ENCODE peak calls at places on chromosomes 11 and 22, in five cellular contexts. T is HepG2; P is CD8-positive, alpha-beta memory T cell; X is CD4-positive, CD25-positive, alpha-beta regulatory T cell; M is pancreas. E is an unnamed sample. For H3K36me3, the result is how much of the 10 kb centered on the place peaks cover.

GRCh38 chr11:16881074-16881709 is 133.0 kb downstream of the PLEKHA7 start:
- DNase-seq in T (no peak), P (no peak), X (no peak), M (peak), E (no peak)

GRCh38 chr22:17729561-17729960 is 44.7 kb downstream of the BID start:
- DNase-seq in T (no peak), P (no peak), X (no peak), M (no peak), E (no peak)

GRCh38 chr11:73470036-73470624 is 93.9 kb downstream of the RELT start:
- DNase-seq in T (no peak), P (no peak), X (no peak), M (no peak), E (no peak)

GRCh38 chr11:122634507-122634906 is 21.0 kb upstream of the UBASH3B start:
- DNase-seq in T (no peak), P (no peak), X (no peak), M (no peak), E (no peak)

GRCh38 chr22:37476389-37477329 is 9.5 kb downstream of the MFNG start:
- DNase-seq in T (no peak), P (no peak), X (no peak), M (no peak), E (no peak)

GRCh38 chr11:97938789-97939188 is 1082.0 kb upstream of the CNTN5 start:
- DNase-seq in T (no peak), P (no peak), X (no peak), M (no peak), E (no peak)

GRCh38 chr11:16861867-16862266 is 123.4 kb downstream of the C11orf58 start:
- DNase-seq in T (no peak), P (no peak), X (no peak), M (no peak), E (no peak)

GRCh38 chr22:49547751-49548239 is 279.9 kb downstream of the BRD1 start:
- DNase-seq in T (no peak), P (no peak), X (no peak), M (no peak), E (peak)

GRCh38 chr11:35563413-35564245 is 38.2 kb upstream of the PAMR1 start:
- DNase-seq in T (no peak), P (no peak), X (no peak), M (no peak), E (no peak)

GRCh38 chr11:62273789-62274275 is 3.9 kb downstream of the SCGB2A2 start:
- DNase-seq in T (peak), P (no peak), X (no peak), M (no peak), E (no peak)

GRCh38 chr22:40400173-40400572 is 29.8 kb downstream of the SGSM3 start:
- DNase-seq in T (no peak), P (no peak), X (peak), M (no peak), E (peak)

GRCh38 chr22:40635008-40635939 is 1.2 kb downstream of the MRTFA start:
- DNase-seq in T (no peak), P (no peak), X (no peak), M (no peak), E (no peak)

GRCh38 chr11:131592734-131593133 is 222.3 kb downstream of the NTM start:
- DNase-seq in T (no peak), P (no peak), X (no peak), M (no peak), E (no peak)

GRCh38 chr11:67032830-67033555 is 10.1 kb downstream of the SYT12 start:
- DNase-seq in T (no peak), P (no peak), X (no peak), M (no peak), E (no peak)

GRCh38 chr11:45997599-45997998 is 75.1 kb downstream of the LARGE2 start:
- DNase-seq in T (no peak), P (no peak), X (no peak), M (no peak), E (no peak)

GRCh38 chr11:46003647-46004046 is 81.2 kb downstream of the LARGE2 start:
- DNase-seq in T (no peak), P (no peak), X (no peak), M (no peak), E (no peak)

GRCh38 chr11:46001427-46002049 is 79.1 kb downstream of the LARGE2 start:
- DNase-seq in T (no peak), P (no peak), X (no peak), M (no peak), E (no peak)

GRCh38 chr11:46006418-46007070 is 84.1 kb downstream of the LARGE2 start:
- DNase-seq in T (peak), P (no peak), X (peak), M (no peak), E (no peak)

DNA sequence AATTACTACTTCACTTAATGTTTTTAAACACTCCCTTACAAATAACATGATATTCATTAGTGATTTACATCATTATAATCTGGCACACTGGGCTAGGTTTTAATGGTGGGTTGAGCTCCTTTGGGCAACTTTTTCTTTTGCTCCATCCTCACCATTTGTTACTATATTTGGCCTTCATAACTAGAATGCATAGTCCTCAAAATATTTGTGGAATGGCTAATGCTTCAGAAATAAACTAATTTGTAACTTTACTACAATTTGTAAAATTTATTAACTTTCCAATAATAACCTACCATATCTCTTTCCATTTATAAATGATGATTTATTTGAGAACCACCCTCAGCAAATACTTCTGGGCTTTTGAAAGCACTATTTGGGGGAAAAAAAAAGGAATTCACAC is 79.7 kb downstream of the LARGE2 start:
- DNase-seq in T (no peak), P (no peak), X (no peak), M (no peak), E (no peak)
- H3K27ac ChIP-seq in T (no peak), P (no peak), X (no peak), M (no peak), E (no peak)

GRCh38 chr11:123729602-123730001 is 11.9 kb downstream of the ZNF202 start:
- DNase-seq in T (no peak), P (no peak), X (no peak), M (no peak), E (no peak)
- H3K36me3 ChIP-seq in T (half or more), P (under half), X (half or more), M (under half), E (under half)

GRCh38 chr11:107704432-107704831 is 7.4 kb downstream of the SLN start:
- DNase-seq in T (no peak), P (no peak), X (no peak), M (no peak), E (no peak)
- H3K27ac ChIP-seq in T (no peak), P (no peak), X (no peak), M (no peak), E (no peak)

GRCh38 chr22:36295247-36295646 is 42.3 kb downstream of the APOL1 start:
- DNase-seq in T (no peak), P (no peak), X (no peak), M (peak), E (no peak)
- H3K36me3 ChIP-seq in T (half or more), P (half or more), X (half or more), M (half or more), E (under half)

GRCh38 chr11:120746836-120747609 is 235.5 kb downstream of the GRIK4 start:
- DNase-seq in T (no peak), P (no peak), X (no peak), M (no peak), E (no peak)

GRCh38 chr11:120749389-120749788 is 237.8 kb downstream of the GRIK4 start:
- DNase-seq in T (no peak), P (no peak), X (no peak), M (no peak), E (no peak)

GRCh38 chr11:120746395-120746794 is 234.8 kb downstream of the GRIK4 start:
- DNase-seq in T (no peak), P (no peak), X (no peak), M (no peak), E (no peak)

GRCh38 chr11:120748485-120748814 is 236.9 kb downstream of the GRIK4 start:
- DNase-seq in T (no peak), P (no peak), X (no peak), M (no peak), E (no peak)

GRCh38 chr11:120747801-120748484 is 236.4 kb downstream of the GRIK4 start:
- DNase-seq in T (no peak), P (no peak), X (no peak), M (no peak), E (no peak)
- H3K27ac ChIP-seq in T (no peak), P (no peak), X (no peak), M (no peak), E (no peak)

DNA sequence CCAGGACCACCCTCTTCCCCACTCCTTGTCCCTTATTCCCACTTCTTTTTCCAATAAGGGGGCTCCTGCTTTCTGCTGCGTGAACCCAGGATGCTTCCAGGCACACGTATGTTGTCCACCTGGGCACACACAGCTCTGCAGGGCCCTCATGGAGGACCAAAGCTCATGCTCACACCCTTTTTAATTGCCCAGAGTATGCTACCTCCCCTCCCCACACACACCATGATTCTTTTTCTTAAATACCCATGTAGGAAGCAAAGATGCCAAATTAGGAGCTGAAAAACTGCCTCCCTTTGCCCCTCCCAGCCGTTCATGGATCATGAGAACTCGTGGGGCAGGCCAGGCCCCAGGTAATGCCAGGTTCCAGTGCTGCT is 5.1 kb downstream of the NECTIN1 start:
- DNase-seq in T (no peak), P (no peak), X (no peak), M (no peak), E (no peak)
- H3K36me3 ChIP-seq in T (under half), P (under half), X (under half), M (under half), E (under half)

GRCh38 chr11:127943152-127943551 is 644.2 kb downstream of the ETS1 start:
- DNase-seq in T (no peak), P (no peak), X (no peak), M (no peak), E (no peak)
- H3K27ac ChIP-seq in T (no peak), P (no peak), X (no peak), M (no peak), E (no peak)

E was measured in left lung.